ENCODE peak calls at places on chromosomes 4 and X, in five cellular contexts. M is GM13977, O is HFFc6, S is brain microvascular endothelial cell, N is WTC11. T is an unnamed sample.

GRCh38 chr4:4899202-4899925 is 39.9 kb downstream of the MSX1 start:
- DNase-seq in O (no peak), M (no peak), S (no peak), N (no peak), T (no peak)

GRCh38 chr4:142446965-142447474 is 399.1 kb downstream of the INPP4B start:
- DNase-seq in N (no peak), S (no peak), M (no peak), O (no peak), T (no peak)

GRCh38 chr4:80197132-80197573 is at the start of gene PRDM8:
- DNase-seq in M (no peak), N (no peak), O (peak), S (no peak), T (no peak)

GRCh38 chrX:103531002-103531401 is 11.7 kb upstream of the RAB40A start:
- DNase-seq in N (no peak), M (no peak), O (peak), S (peak), T (no peak)

GRCh38 chr4:183402771-183403170 is 41.7 kb upstream of the CDKN2AIP start:
- DNase-seq in N (no peak), S (no peak), O (no peak), M (no peak), T (no peak)

GRCh38 chr4:108049406-108049805 is 59.7 kb downstream of the HADH start:
- DNase-seq in N (no peak), S (no peak), M (no peak), O (no peak), T (no peak)

GRCh38 chr4:85030156-85030555 is 63.7 kb upstream of the WDFY3 start:
- DNase-seq in N (no peak), O (no peak), S (no peak), M (no peak), T (no peak)

GRCh38 chr4:20318899-20319291 is 67.2 kb downstream of the SLIT2 start:
- DNase-seq in M (no peak), N (no peak), S (no peak), O (no peak), T (no peak)

GRCh38 chr4:6229095-6229494 is 28.7 kb upstream of the JAKMIP1 start:
- DNase-seq in S (no peak), O (no peak), N (no peak), M (no peak), T (no peak)

GRCh38 chr4:118845552-118846065 is 9.7 kb upstream of the SEC24D start:
- DNase-seq in S (no peak), M (no peak), O (no peak), N (no peak), T (no peak)

GRCh38 chr4:158811704-158812103 is 42.9 kb downstream of the FNIP2 start:
- DNase-seq in M (no peak), O (no peak), N (no peak), S (peak), T (no peak)

GRCh38 chr4:109873791-109874514 is 26.0 kb downstream of the LRIT3 start:
- DNase-seq in M (no peak), N (no peak), S (no peak), O (peak), T (no peak)

GRCh38 chr4:93394488-93395185 is 433.9 kb upstream of the ATOH1 start:
- DNase-seq in S (peak), M (no peak), O (no peak), N (no peak), T (no peak)

GRCh38 chr4:19689511-19689910 is 562.2 kb upstream of the SLIT2 start:
- DNase-seq in O (peak), N (no peak), S (peak), M (no peak), T (no peak)

GRCh38 chrX:132207996-132208395 is 11.3 kb downstream of the RAP2C start:
- DNase-seq in S (no peak), O (no peak), M (no peak), N (no peak), T (no peak)

GRCh38 chrX:153557618-153558017 is 40.2 kb downstream of the ATP2B3 start:
- DNase-seq in N (no peak), M (no peak), S (no peak), O (no peak), T (no peak)

GRCh38 chrX:136752796-136753195 is 27.9 kb downstream of the ARHGEF6 start:
- DNase-seq in N (no peak), O (no peak), M (no peak), S (peak), T (no peak)

GRCh38 chrX:1576201-1577101 is 15.0 kb upstream of the AKAP17A start:
- DNase-seq in M (no peak), S (no peak), O (no peak), N (no peak), T (no peak)

GRCh38 chrX:130299279-130300009 is 30.7 kb upstream of the ZNF280C start:
- DNase-seq in S (no peak), O (no peak), N (no peak), M (no peak), T (no peak)

GRCh38 chr4:95209942-95210341 is 338.8 kb downstream of the UNC5C start:
- DNase-seq in M (no peak), N (no peak), O (no peak), S (no peak), T (no peak)

GRCh38 chr4:136424052-136424451 is 1108.2 kb downstream of the PCDH18 start:
- DNase-seq in N (no peak), M (no peak), O (no peak), S (no peak), T (no peak)

GRCh38 chr4:77176606-77177005 is 19.6 kb downstream of the CCNG2 start:
- DNase-seq in N (no peak), S (no peak), M (no peak), O (no peak), T (no peak)

GRCh38 chr4:152972821-152973613 is 36.9 kb downstream of the FHDC1 start:
- DNase-seq in O (peak), M (no peak), N (no peak), S (peak), T (no peak)

GRCh38 chr4:48436318-48436717 is 46.8 kb upstream of the SLC10A4 start:
- DNase-seq in N (no peak), M (no peak), O (no peak), S (no peak), T (no peak)

GRCh38 chr4:25580633-25581467 is 74.8 kb upstream of the SLC34A2 start:
- DNase-seq in M (no peak), N (peak), S (no peak), O (no peak), T (no peak)

GRCh38 chr4:170305627-170306026 is 215.9 kb upstream of the AADAT start:
- DNase-seq in S (no peak), O (no peak), N (no peak), M (no peak), T (no peak)

GRCh38 chr4:25509656-25510055 is 132.6 kb downstream of the ANAPC4 start:
- DNase-seq in N (no peak), O (peak), S (no peak), M (no peak), T (no peak)

GRCh38 chrX:108399427-108400165 is 38.6 kb downstream of the COL4A6 start:
- DNase-seq in M (no peak), N (no peak), O (peak), S (peak), T (no peak)

GRCh38 chr4:159722052-159722451 is 619.2 kb downstream of the RAPGEF2 start:
- DNase-seq in N (no peak), O (no peak), M (no peak), S (no peak), T (no peak)

GRCh38 chr4:158996669-158997074 is 106.2 kb upstream of the RAPGEF2 start:
- DNase-seq in M (no peak), O (peak), S (peak), N (no peak), T (no peak)

GRCh38 chr4:20251796-20252655 is at the start of gene SLIT2:
- DNase-seq in O (peak), N (peak), S (peak), M (peak), T (no peak)

GRCh38 chrX:150621652-150622051 is 53.2 kb downstream of the MTM1 start:
- DNase-seq in S (no peak), O (no peak), M (no peak), N (no peak), T (no peak)

GRCh38 chr4:148163011-148163410 is 279.2 kb downstream of the NR3C2 start:
- DNase-seq in S (no peak), O (no peak), N (no peak), M (no peak), T (no peak)

GRCh38 chrX:117839544-117839943 is 277.1 kb downstream of the KLHL13 start:
- DNase-seq in O (no peak), S (no peak), M (no peak), N (no peak), T (no peak)
- TF ChIP-seq CTCF in O (no peak), S (no peak), M (no peak), N (no peak), T (no peak)

GRCh38 chr4:104128850-104129213 is 365.9 kb downstream of the CXXC4 start:
- DNase-seq in S (no peak), O (no peak), N (no peak), M (no peak), T (no peak)

GRCh38 chr4:104128031-104128849 is 366.5 kb downstream of the CXXC4 start:
- DNase-seq in M (no peak), S (no peak), O (no peak), N (no peak), T (no peak)

DNA sequence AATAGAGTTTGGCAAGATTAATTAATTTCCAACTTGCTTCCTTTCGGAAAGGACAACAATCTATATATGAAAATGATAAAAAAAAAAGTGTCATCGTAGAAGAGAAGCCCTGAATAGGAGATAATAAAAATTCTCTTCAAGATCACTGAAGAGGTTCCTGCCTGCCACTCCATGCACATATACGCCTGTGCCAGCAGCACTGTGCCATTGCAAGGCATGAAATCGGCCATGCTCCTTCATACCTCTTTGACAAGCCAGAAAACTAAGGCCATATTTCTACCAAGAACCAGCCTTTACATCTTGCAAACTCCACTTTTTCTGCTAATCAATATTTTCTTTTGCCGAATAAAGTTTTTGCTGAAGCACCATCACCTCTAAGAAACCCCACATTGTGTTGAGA is 365.5 kb downstream of the CXXC4 start:
- DNase-seq in O (no peak), N (no peak), M (no peak), S (no peak), T (no peak)
- TF ChIP-seq CTCF in O (no peak), N (no peak), M (no peak), S (no peak), T (no peak)

GRCh38 chr4:3434891-3435683 is 6.7 kb upstream of the HGFAC start:
- DNase-seq in O (no peak), N (peak), S (no peak), M (no peak), T (no peak)
- TF ChIP-seq CTCF in O (peak), N (no peak), S (peak), M (peak), T (no peak)

GRCh38 chr4:59161249-59161648 is 2038.9 kb upstream of the ADGRL3 start:
- DNase-seq in M (no peak), O (no peak), S (no peak), N (no peak), T (no peak)
- TF ChIP-seq CTCF in M (peak), O (no peak), S (no peak), N (peak), T (no peak)

GRCh38 chr4:8236920-8237195 is 32.7 kb upstream of the HTRA3 start:
- DNase-seq in S (no peak), M (no peak), O (no peak), N (no peak), T (no peak)

GRCh38 chr4:8237256-8237989 is 32.1 kb upstream of the HTRA3 start:
- DNase-seq in S (no peak), M (no peak), O (no peak), N (no peak), T (no peak)

GRCh38 chr4:8235686-8236085 is 33.9 kb upstream of the HTRA3 start:
- DNase-seq in O (no peak), S (no peak), N (no peak), M (no peak), T (no peak)

GRCh38 chr4:8235224-8235623 is 34.3 kb upstream of the HTRA3 start:
- DNase-seq in S (no peak), M (no peak), O (no peak), N (no peak), T (no peak)

GRCh38 chr4:8236141-8236919 is 33.2 kb upstream of the HTRA3 start:
- DNase-seq in S (no peak), M (no peak), N (no peak), O (no peak), T (no peak)
- TF ChIP-seq CTCF in S (no peak), M (no peak), N (no peak), O (no peak), T (no peak)

DNA sequence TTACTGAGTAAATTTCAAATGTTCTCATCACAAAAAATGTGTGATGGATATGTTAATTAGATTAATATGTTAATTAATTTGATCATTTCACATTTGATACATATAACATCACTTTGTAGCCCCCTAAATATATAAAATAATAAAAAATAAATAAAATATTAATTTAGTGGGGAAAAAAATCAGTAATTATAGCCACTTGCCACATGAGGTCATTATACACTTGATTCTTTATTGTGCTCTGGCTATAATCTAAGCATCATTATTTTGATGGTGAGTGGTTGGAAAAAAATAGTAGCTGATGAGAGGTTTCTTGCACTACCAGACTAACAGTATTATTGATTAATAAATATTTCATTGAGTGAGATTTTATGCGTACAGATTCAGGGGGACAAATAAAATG is 57.4 kb downstream of the DCK start:
- DNase-seq in M (no peak), N (no peak), S (no peak), O (peak), T (no peak)
- TF ChIP-seq CTCF in M (no peak), N (no peak), S (no peak), O (peak), T (peak)

GRCh38 chr4:156970501-156971167 is 965 bp downstream of the PDGFC start:
- DNase-seq in O (peak), M (peak), S (no peak), N (peak), T (no peak)
- TF ChIP-seq CTCF in O (peak), M (no peak), S (peak), N (no peak), T (no peak)

DNA sequence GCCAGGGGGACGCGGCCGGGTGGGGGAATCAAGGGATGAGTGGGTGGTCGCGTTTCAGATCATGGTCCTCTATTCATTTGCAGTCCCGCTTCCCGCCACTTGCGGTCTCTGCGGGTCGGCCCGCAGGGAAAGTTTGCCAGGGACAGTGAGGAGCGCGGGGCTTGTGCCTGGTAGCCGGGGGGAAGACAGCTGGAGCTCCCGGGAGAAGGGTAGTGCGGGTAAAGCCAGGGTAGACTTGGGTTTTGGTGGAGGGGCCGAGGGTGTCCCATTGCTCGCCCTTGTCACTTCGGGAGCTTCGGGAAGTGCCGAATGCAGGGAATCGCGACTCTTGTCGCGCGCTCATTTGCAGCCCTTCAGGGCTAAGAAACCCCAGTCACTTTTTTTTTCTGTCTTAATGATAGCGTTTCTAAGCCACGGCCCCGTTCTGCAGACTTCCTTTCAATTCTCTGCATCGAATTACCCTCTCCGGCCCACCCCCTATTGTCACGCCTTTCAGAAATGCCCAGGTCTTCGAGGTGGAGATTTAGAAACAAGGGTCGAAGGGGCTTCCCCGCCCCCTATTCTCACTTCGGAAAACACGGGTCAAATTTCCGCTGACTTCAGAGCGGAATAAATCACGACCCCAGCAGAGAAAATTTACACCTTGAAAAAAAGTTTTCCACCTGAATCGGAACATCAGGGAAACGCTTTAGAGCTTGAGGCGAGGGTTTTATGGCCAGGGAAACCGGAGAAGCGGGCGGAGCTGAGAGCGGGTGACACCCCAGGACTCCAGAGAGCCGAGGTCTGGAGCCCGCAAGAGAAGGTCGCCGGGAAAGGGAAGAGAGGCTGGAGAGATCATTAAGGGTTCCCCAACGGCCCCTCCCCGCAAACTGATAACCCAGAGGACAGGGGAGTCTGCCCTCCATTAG is 1.4 kb downstream of the SHISA3 start:
- DNase-seq in O (no peak), S (no peak), N (peak), M (peak), T (no peak)
- TF ChIP-seq CTCF in O (no peak), S (peak), N (peak), M (no peak), T (no peak)

DNA sequence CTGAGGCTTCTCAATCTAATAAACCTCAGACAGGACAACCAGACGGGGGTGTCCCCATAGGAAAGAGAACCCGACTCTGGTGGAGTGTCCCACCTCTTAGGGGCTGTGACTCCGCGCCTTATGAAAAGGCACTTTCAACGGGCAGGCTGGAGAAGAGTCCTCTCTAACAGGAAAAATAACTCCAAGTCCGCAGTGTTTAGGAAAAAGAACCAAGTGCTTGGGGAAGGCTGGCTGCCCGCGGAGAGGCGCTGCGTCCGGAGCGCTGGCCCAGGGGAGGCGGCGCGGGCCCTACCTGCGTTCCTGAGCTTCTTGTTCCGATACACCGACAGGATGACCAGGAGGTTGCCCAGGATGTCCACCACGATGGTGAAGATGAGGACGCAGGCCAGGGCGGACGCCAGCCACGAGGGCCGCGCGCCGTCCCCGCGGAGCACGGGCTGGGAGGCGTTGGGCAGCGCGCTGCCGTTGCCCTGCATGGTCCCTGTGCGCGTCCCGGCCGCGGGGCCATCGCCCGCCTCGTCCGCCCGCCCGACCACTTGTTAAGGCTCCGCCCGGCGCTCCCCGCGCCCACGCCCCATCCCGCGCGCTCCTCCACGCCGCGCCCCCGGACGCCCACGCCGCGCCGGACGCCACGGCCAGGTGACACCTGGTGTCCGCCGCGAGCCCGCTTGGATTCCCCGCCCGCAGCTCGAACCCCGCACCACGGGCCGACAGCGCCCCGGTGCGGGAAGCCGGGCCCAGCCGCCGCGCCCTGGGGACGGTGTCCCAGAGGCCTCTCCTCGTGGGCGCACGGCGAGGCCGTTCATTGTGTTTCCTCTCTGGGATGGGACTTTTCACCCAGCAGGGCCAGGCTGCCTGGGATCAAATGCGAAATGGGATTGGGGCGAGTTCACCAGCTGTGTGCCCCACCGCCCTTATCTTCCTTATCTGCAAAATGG is at the start of gene MTNR1A:
- DNase-seq in M (no peak), S (no peak), O (no peak), N (peak), T (no peak)
- TF ChIP-seq CTCF in M (no peak), S (no peak), O (no peak), N (peak), T (no peak)

GRCh38 chrX:9326369-9326768 is 138.5 kb upstream of the TBL1X start:
- DNase-seq in O (peak), M (no peak), N (no peak), S (no peak), T (no peak)
- TF ChIP-seq CTCF in O (no peak), M (no peak), N (no peak), S (no peak), T (no peak)

T was measured in natural killer cell.